ENCODE peak calls at places on chromosomes 13 and 19, in nine cellular contexts. X is SK-N-DZ; M is stimulated activated CD8-positive, alpha-beta memory T cell treated with anti-CD3 and anti-CD28 coated beads, Interleukin-4, amount 100 ng/mL, for 24 hours; J is endothelial cell; V is stimulated activated naive CD4-positive, alpha-beta T cell; D is HTR-8/SVneo; G is posterior cingulate gyrus; L is iris pigment epithelial cell; O is EL. S is an unnamed sample.

GRCh38 chr19:30161770-30162169 is 210.4 kb upstream of the ZNF536 start:
- DNase-seq in X (no peak), O (no peak), M (no peak), V (no peak), L (no peak), J (no peak), D (no peak), G (no peak), S (no peak)

GRCh38 chr13:51923983-51924539 is 62.3 kb downstream of the CCDC70 start:
- DNase-seq in X (no peak), J (peak), L (no peak), M (no peak), G (no peak), D (no peak), O (no peak), V (no peak), S (no peak)

GRCh38 chr19:45767881-45768643 is 990 bp downstream of the SIX5 start:
- DNase-seq in O (peak), L (peak), D (no peak), G (no peak), X (peak), M (peak), J (peak), V (no peak), S (peak)

GRCh38 chr13:98972627-98973026 is 5.2 kb downstream of the DOCK9 start:
- DNase-seq in O (peak), G (no peak), J (peak), D (peak), V (no peak), M (no peak), L (peak), X (peak), S (peak)

GRCh38 chr19:41233748-41234240 is 14.8 kb downstream of the AXL start:
- DNase-seq in V (no peak), O (no peak), L (no peak), M (no peak), D (no peak), G (no peak), J (no peak), X (no peak), S (no peak)

GRCh38 chr19:751501-752341 is 809 bp downstream of the MISP start:
- DNase-seq in G (no peak), M (no peak), D (peak), V (no peak), X (no peak), O (peak), J (no peak), L (peak), S (peak)

GRCh38 chr19:8840708-8841107 is 8.5 kb downstream of the MBD3L1 start:
- DNase-seq in O (no peak), X (no peak), J (no peak), V (no peak), D (no peak), M (no peak), G (no peak), L (no peak), S (no peak)

GRCh38 chr13:111344471-111345191 is 24.2 kb downstream of the TEX29 start:
- DNase-seq in L (peak), V (no peak), G (no peak), O (peak), X (no peak), M (no peak), D (no peak), J (peak), S (no peak)

GRCh38 chr13:36026556-36026955 is 104.6 kb downstream of the DCLK1 start:
- DNase-seq in O (no peak), X (no peak), V (no peak), M (no peak), G (no peak), D (no peak), J (no peak), L (no peak), S (no peak)